ENCODE peak calls at places on chromosomes 2 and 18, in eight cellular contexts. One of them, this sample, is unnamed.

GRCh38 chr2:152420923-152421322 is 85.9 kb downstream of the FMNL2 start:
- DNase-seq in progenitor cell of endocrine pancreas: no peak
- DNase-seq in WTC11: no peak
- DNase-seq in renal cortical epithelial cell: no peak
- DNase-seq in NCI-H1092: no peak
- DNase-seq in GM06990: no peak
- DNase-seq in GM23338: no peak
- DNase-seq in activated effector memory CD4-positive, alpha-beta T cell treated with Interleukin-2 at 50 U/mL for 16 hours: no peak
- DNase-seq in this sample: no peak

GRCh38 chr2:219252084-219252483 is 959 bp upstream of the TUBA4B start:
- DNase-seq in progenitor cell of endocrine pancreas: no peak
- DNase-seq in GM06990: no peak
- DNase-seq in GM23338: no peak
- DNase-seq in NCI-H1092: no peak
- DNase-seq in renal cortical epithelial cell: no peak
- DNase-seq in activated effector memory CD4-positive, alpha-beta T cell treated with Interleukin-2 at 50 U/mL for 16 hours: no peak
- DNase-seq in WTC11: no peak
- DNase-seq in this sample: no peak

GRCh38 chr2:145344076-145344724 is 824.3 kb upstream of the ZEB2 start:
- DNase-seq in GM23338: no peak
- DNase-seq in GM06990: no peak
- DNase-seq in progenitor cell of endocrine pancreas: no peak
- DNase-seq in NCI-H1092: no peak
- DNase-seq in renal cortical epithelial cell: peak
- DNase-seq in WTC11: no peak
- DNase-seq in activated effector memory CD4-positive, alpha-beta T cell treated with Interleukin-2 at 50 U/mL for 16 hours: no peak
- DNase-seq in this sample: no peak

GRCh38 chr2:237886702-237887481 is 27.5 kb downstream of the RAMP1 start:
- DNase-seq in renal cortical epithelial cell: no peak
- DNase-seq in NCI-H1092: no peak
- DNase-seq in GM23338: no peak
- DNase-seq in WTC11: no peak
- DNase-seq in GM06990: no peak
- DNase-seq in progenitor cell of endocrine pancreas: no peak
- DNase-seq in activated effector memory CD4-positive, alpha-beta T cell treated with Interleukin-2 at 50 U/mL for 16 hours: no peak
- DNase-seq in this sample: no peak

GRCh38 chr2:1601471-1602358 is 142.6 kb downstream of the PXDN start:
- DNase-seq in WTC11: no peak
- DNase-seq in NCI-H1092: no peak
- DNase-seq in GM06990: no peak
- DNase-seq in GM23338: no peak
- DNase-seq in renal cortical epithelial cell: peak
- DNase-seq in progenitor cell of endocrine pancreas: no peak
- DNase-seq in activated effector memory CD4-positive, alpha-beta T cell treated with Interleukin-2 at 50 U/mL for 16 hours: no peak
- DNase-seq in this sample: no peak

GRCh38 chr2:188788621-188789020 is 185.6 kb upstream of the COL3A1 start:
- DNase-seq in progenitor cell of endocrine pancreas: no peak
- DNase-seq in GM06990: no peak
- DNase-seq in GM23338: no peak
- DNase-seq in activated effector memory CD4-positive, alpha-beta T cell treated with Interleukin-2 at 50 U/mL for 16 hours: no peak
- DNase-seq in WTC11: no peak
- DNase-seq in NCI-H1092: no peak
- DNase-seq in renal cortical epithelial cell: peak
- DNase-seq in this sample: peak

GRCh38 chr2:204072443-204073324 is 136.1 kb downstream of the ICOS start:
- DNase-seq in renal cortical epithelial cell: peak
- DNase-seq in progenitor cell of endocrine pancreas: peak
- DNase-seq in GM23338: peak
- DNase-seq in WTC11: peak
- DNase-seq in NCI-H1092: peak
- DNase-seq in GM06990: no peak
- DNase-seq in activated effector memory CD4-positive, alpha-beta T cell treated with Interleukin-2 at 50 U/mL for 16 hours: peak
- DNase-seq in this sample: no peak

GRCh38 chr2:226796012-226796839 is 3.4 kb downstream of the IRS1 start:
- DNase-seq in renal cortical epithelial cell: no peak
- DNase-seq in WTC11: no peak
- DNase-seq in GM06990: peak
- DNase-seq in GM23338: no peak
- DNase-seq in progenitor cell of endocrine pancreas: no peak
- DNase-seq in NCI-H1092: no peak
- DNase-seq in activated effector memory CD4-positive, alpha-beta T cell treated with Interleukin-2 at 50 U/mL for 16 hours: no peak
- DNase-seq in this sample: no peak

GRCh38 chr2:20008703-20009102 is 3.8 kb downstream of the MATN3 start:
- DNase-seq in activated effector memory CD4-positive, alpha-beta T cell treated with Interleukin-2 at 50 U/mL for 16 hours: no peak
- DNase-seq in renal cortical epithelial cell: no peak
- DNase-seq in GM23338: no peak
- DNase-seq in NCI-H1092: no peak
- DNase-seq in GM06990: no peak
- DNase-seq in WTC11: no peak
- DNase-seq in progenitor cell of endocrine pancreas: no peak
- DNase-seq in this sample: no peak

GRCh38 chr2:196046123-196046917 is 22.3 kb downstream of the DNAH7 start:
- DNase-seq in GM06990: peak
- DNase-seq in renal cortical epithelial cell: no peak
- DNase-seq in WTC11: no peak
- DNase-seq in GM23338: no peak
- DNase-seq in progenitor cell of endocrine pancreas: no peak
- DNase-seq in activated effector memory CD4-positive, alpha-beta T cell treated with Interleukin-2 at 50 U/mL for 16 hours: no peak
- DNase-seq in NCI-H1092: no peak
- DNase-seq in this sample: peak

GRCh38 chr2:223941579-223942277 is 3.4 kb downstream of the WDFY1 start:
- DNase-seq in activated effector memory CD4-positive, alpha-beta T cell treated with Interleukin-2 at 50 U/mL for 16 hours: no peak
- DNase-seq in progenitor cell of endocrine pancreas: no peak
- DNase-seq in renal cortical epithelial cell: peak
- DNase-seq in GM06990: peak
- DNase-seq in WTC11: no peak
- DNase-seq in NCI-H1092: no peak
- DNase-seq in GM23338: no peak
- DNase-seq in this sample: peak

GRCh38 chr2:137252934-137253333 is 487.6 kb downstream of the THSD7B start:
- DNase-seq in WTC11: no peak
- DNase-seq in progenitor cell of endocrine pancreas: no peak
- DNase-seq in GM06990: no peak
- DNase-seq in activated effector memory CD4-positive, alpha-beta T cell treated with Interleukin-2 at 50 U/mL for 16 hours: no peak
- DNase-seq in renal cortical epithelial cell: no peak
- DNase-seq in NCI-H1092: no peak
- DNase-seq in GM23338: no peak
- DNase-seq in this sample: peak

GRCh38 chr2:238938460-238939055 is 90.7 kb downstream of the TWIST2 start:
- DNase-seq in renal cortical epithelial cell: peak
- DNase-seq in GM23338: no peak
- DNase-seq in progenitor cell of endocrine pancreas: no peak
- DNase-seq in GM06990: no peak
- DNase-seq in activated effector memory CD4-positive, alpha-beta T cell treated with Interleukin-2 at 50 U/mL for 16 hours: no peak
- DNase-seq in NCI-H1092: no peak
- DNase-seq in WTC11: no peak
- DNase-seq in this sample: no peak

GRCh38 chr18:22827216-22827615 is 105.9 kb upstream of the RBBP8 start:
- DNase-seq in activated effector memory CD4-positive, alpha-beta T cell treated with Interleukin-2 at 50 U/mL for 16 hours: no peak
- DNase-seq in NCI-H1092: no peak
- DNase-seq in progenitor cell of endocrine pancreas: no peak
- DNase-seq in GM06990: no peak
- DNase-seq in GM23338: no peak
- DNase-seq in renal cortical epithelial cell: no peak
- DNase-seq in WTC11: no peak
- DNase-seq in this sample: no peak

GRCh38 chr2:124778076-124778475 is 753.0 kb downstream of the CNTNAP5 start:
- DNase-seq in GM06990: no peak
- DNase-seq in NCI-H1092: no peak
- DNase-seq in progenitor cell of endocrine pancreas: no peak
- DNase-seq in WTC11: no peak
- DNase-seq in GM23338: no peak
- DNase-seq in activated effector memory CD4-positive, alpha-beta T cell treated with Interleukin-2 at 50 U/mL for 16 hours: no peak
- DNase-seq in renal cortical epithelial cell: peak
- DNase-seq in this sample: no peak

GRCh38 chr2:85902496-85902895 is 13.7 kb upstream of the ST3GAL5 start:
- DNase-seq in GM23338: no peak
- DNase-seq in renal cortical epithelial cell: peak
- DNase-seq in activated effector memory CD4-positive, alpha-beta T cell treated with Interleukin-2 at 50 U/mL for 16 hours: no peak
- DNase-seq in NCI-H1092: no peak
- DNase-seq in progenitor cell of endocrine pancreas: no peak
- DNase-seq in WTC11: no peak
- DNase-seq in GM06990: no peak
- DNase-seq in this sample: peak

GRCh38 chr2:63983986-63984605 is 35.1 kb downstream of the VPS54 start:
- DNase-seq in NCI-H1092: no peak
- DNase-seq in GM23338: no peak
- DNase-seq in progenitor cell of endocrine pancreas: no peak
- DNase-seq in renal cortical epithelial cell: no peak
- DNase-seq in GM06990: peak
- DNase-seq in activated effector memory CD4-positive, alpha-beta T cell treated with Interleukin-2 at 50 U/mL for 16 hours: no peak
- DNase-seq in WTC11: no peak
- DNase-seq in this sample: no peak

GRCh38 chr2:164560181-164560792 is 61.0 kb downstream of the GRB14 start:
- DNase-seq in NCI-H1092: peak
- DNase-seq in GM06990: no peak
- DNase-seq in GM23338: peak
- DNase-seq in progenitor cell of endocrine pancreas: no peak
- DNase-seq in activated effector memory CD4-positive, alpha-beta T cell treated with Interleukin-2 at 50 U/mL for 16 hours: no peak
- DNase-seq in renal cortical epithelial cell: peak
- DNase-seq in WTC11: no peak
- DNase-seq in this sample: peak

GRCh38 chr18:74456017-74456408 is 1.1 kb downstream of the DIPK1C start:
- DNase-seq in activated effector memory CD4-positive, alpha-beta T cell treated with Interleukin-2 at 50 U/mL for 16 hours: no peak
- DNase-seq in GM06990: no peak
- DNase-seq in renal cortical epithelial cell: no peak
- DNase-seq in WTC11: no peak
- DNase-seq in progenitor cell of endocrine pancreas: no peak
- DNase-seq in GM23338: no peak
- DNase-seq in NCI-H1092: no peak
- DNase-seq in this sample: no peak

GRCh38 chr2:226121339-226121738 is 678.3 kb downstream of the IRS1 start:
- DNase-seq in WTC11: no peak
- DNase-seq in GM23338: no peak
- DNase-seq in renal cortical epithelial cell: no peak
- DNase-seq in activated effector memory CD4-positive, alpha-beta T cell treated with Interleukin-2 at 50 U/mL for 16 hours: no peak
- DNase-seq in GM06990: no peak
- DNase-seq in NCI-H1092: no peak
- DNase-seq in progenitor cell of endocrine pancreas: no peak
- DNase-seq in this sample: no peak

GRCh38 chr2:56191617-56192016 is 7.8 kb downstream of the CCDC85A start:
- DNase-seq in WTC11: peak
- DNase-seq in progenitor cell of endocrine pancreas: no peak
- DNase-seq in GM23338: peak
- DNase-seq in renal cortical epithelial cell: peak
- DNase-seq in GM06990: no peak
- DNase-seq in activated effector memory CD4-positive, alpha-beta T cell treated with Interleukin-2 at 50 U/mL for 16 hours: no peak
- DNase-seq in NCI-H1092: peak
- DNase-seq in this sample: peak

GRCh38 chr2:196653843-196654242 is 14.3 kb downstream of the CCDC150 start:
- DNase-seq in progenitor cell of endocrine pancreas: no peak
- DNase-seq in GM06990: no peak
- DNase-seq in NCI-H1092: no peak
- DNase-seq in renal cortical epithelial cell: no peak
- DNase-seq in GM23338: no peak
- DNase-seq in WTC11: no peak
- DNase-seq in activated effector memory CD4-positive, alpha-beta T cell treated with Interleukin-2 at 50 U/mL for 16 hours: no peak
- DNase-seq in this sample: no peak

GRCh38 chr2:163877316-163877715 is 141.5 kb upstream of the FIGN start:
- DNase-seq in activated effector memory CD4-positive, alpha-beta T cell treated with Interleukin-2 at 50 U/mL for 16 hours: no peak
- DNase-seq in GM06990: no peak
- DNase-seq in NCI-H1092: no peak
- DNase-seq in progenitor cell of endocrine pancreas: no peak
- DNase-seq in WTC11: no peak
- DNase-seq in GM23338: peak
- DNase-seq in renal cortical epithelial cell: peak
- DNase-seq in this sample: peak

GRCh38 chr2:217960351-217960750 is 42.4 kb downstream of the TNS1 start:
- DNase-seq in NCI-H1092: no peak
- DNase-seq in renal cortical epithelial cell: no peak
- DNase-seq in progenitor cell of endocrine pancreas: no peak
- DNase-seq in GM23338: no peak
- DNase-seq in WTC11: no peak
- DNase-seq in GM06990: no peak
- DNase-seq in activated effector memory CD4-positive, alpha-beta T cell treated with Interleukin-2 at 50 U/mL for 16 hours: no peak
- DNase-seq in this sample: no peak

GRCh38 chr2:141417246-141417797 is 713.5 kb downstream of the LRP1B start:
- DNase-seq in WTC11: no peak
- DNase-seq in progenitor cell of endocrine pancreas: no peak
- DNase-seq in NCI-H1092: no peak
- DNase-seq in GM23338: no peak
- DNase-seq in activated effector memory CD4-positive, alpha-beta T cell treated with Interleukin-2 at 50 U/mL for 16 hours: no peak
- DNase-seq in GM06990: no peak
- DNase-seq in renal cortical epithelial cell: no peak
- DNase-seq in this sample: no peak

GRCh38 chr2:12714391-12715221 is 2.1 kb upstream of the TRIB2 start:
- DNase-seq in GM06990: no peak
- DNase-seq in progenitor cell of endocrine pancreas: no peak
- DNase-seq in activated effector memory CD4-positive, alpha-beta T cell treated with Interleukin-2 at 50 U/mL for 16 hours: no peak
- DNase-seq in renal cortical epithelial cell: peak
- DNase-seq in WTC11: no peak
- DNase-seq in NCI-H1092: no peak
- DNase-seq in GM23338: peak
- DNase-seq in this sample: peak

GRCh38 chr2:162333968-162334367 is 10.0 kb upstream of the GCA start:
- DNase-seq in renal cortical epithelial cell: peak
- DNase-seq in progenitor cell of endocrine pancreas: no peak
- DNase-seq in GM06990: no peak
- DNase-seq in WTC11: peak
- DNase-seq in GM23338: peak
- DNase-seq in activated effector memory CD4-positive, alpha-beta T cell treated with Interleukin-2 at 50 U/mL for 16 hours: no peak
- DNase-seq in NCI-H1092: no peak
- DNase-seq in this sample: no peak

GRCh38 chr2:63078852-63079606 is 28.4 kb downstream of the OTX1 start:
- DNase-seq in WTC11: peak
- DNase-seq in NCI-H1092: no peak
- DNase-seq in renal cortical epithelial cell: peak
- DNase-seq in progenitor cell of endocrine pancreas: no peak
- DNase-seq in GM23338: peak
- DNase-seq in activated effector memory CD4-positive, alpha-beta T cell treated with Interleukin-2 at 50 U/mL for 16 hours: no peak
- DNase-seq in GM06990: no peak
- DNase-seq in this sample: peak

GRCh38 chr2:85326946-85327756 is 638 bp downstream of the TGOLN2 start:
- DNase-seq in GM06990: peak
- DNase-seq in GM23338: peak
- DNase-seq in activated effector memory CD4-positive, alpha-beta T cell treated with Interleukin-2 at 50 U/mL for 16 hours: peak
- DNase-seq in NCI-H1092: no peak
- DNase-seq in renal cortical epithelial cell: peak
- DNase-seq in WTC11: peak
- DNase-seq in progenitor cell of endocrine pancreas: no peak
- DNase-seq in this sample: no peak

GRCh38 chr18:67200665-67201064 is 315.9 kb downstream of the DSEL start:
- DNase-seq in WTC11: no peak
- DNase-seq in renal cortical epithelial cell: no peak
- DNase-seq in GM06990: no peak
- DNase-seq in NCI-H1092: no peak
- DNase-seq in GM23338: no peak
- DNase-seq in activated effector memory CD4-positive, alpha-beta T cell treated with Interleukin-2 at 50 U/mL for 16 hours: no peak
- DNase-seq in progenitor cell of endocrine pancreas: no peak
- DNase-seq in this sample: no peak

GRCh38 chr18:79062806-79063205 is 6.4 kb upstream of the ATP9B start:
- DNase-seq in WTC11: no peak
- DNase-seq in NCI-H1092: no peak
- DNase-seq in GM06990: no peak
- DNase-seq in activated effector memory CD4-positive, alpha-beta T cell treated with Interleukin-2 at 50 U/mL for 16 hours: no peak
- DNase-seq in GM23338: no peak
- DNase-seq in renal cortical epithelial cell: no peak
- DNase-seq in progenitor cell of endocrine pancreas: no peak
- DNase-seq in this sample: no peak

GRCh38 chr18:48859311-48860275 is 91.2 kb downstream of the SMAD7 start:
- DNase-seq in WTC11: peak
- DNase-seq in progenitor cell of endocrine pancreas: no peak
- DNase-seq in GM06990: no peak
- DNase-seq in renal cortical epithelial cell: no peak
- DNase-seq in activated effector memory CD4-positive, alpha-beta T cell treated with Interleukin-2 at 50 U/mL for 16 hours: no peak
- DNase-seq in GM23338: peak
- DNase-seq in NCI-H1092: peak
- DNase-seq in this sample: no peak

GRCh38 chr2:29016500-29016899 is 35.4 kb downstream of the TOGARAM2 start:
- DNase-seq in renal cortical epithelial cell: no peak
- DNase-seq in WTC11: no peak
- DNase-seq in GM06990: no peak
- DNase-seq in activated effector memory CD4-positive, alpha-beta T cell treated with Interleukin-2 at 50 U/mL for 16 hours: no peak
- DNase-seq in NCI-H1092: no peak
- DNase-seq in progenitor cell of endocrine pancreas: no peak
- DNase-seq in GM23338: no peak
- DNase-seq in this sample: no peak

GRCh38 chr2:54704688-54705605 is 18.5 kb upstream of the EML6 start:
- DNase-seq in GM06990: no peak
- DNase-seq in renal cortical epithelial cell: peak
- DNase-seq in progenitor cell of endocrine pancreas: no peak
- DNase-seq in NCI-H1092: no peak
- DNase-seq in GM23338: peak
- DNase-seq in activated effector memory CD4-positive, alpha-beta T cell treated with Interleukin-2 at 50 U/mL for 16 hours: no peak
- DNase-seq in WTC11: no peak
- DNase-seq in this sample: peak

This sample was measured in kidney glomerular epithelial cell.